ENCODE peak calls at places on chromosome 9, in nine cellular contexts. D, C, B, V, P, Z, R, E and Q are unnamed samples.
A peak's percentile ranks its signal among the peaks of the same experiment; 100 is the strongest.

GRCh38 chr9:127754099-127754760 is 19.1 kb upstream of the TOR2A start:
- DNase-seq in D (no peak), C (no peak), B (no peak), V (peak; percentile 82), P (peak; percentile 90), Z (no peak), R (peak; percentile 95), E (no peak), Q (no peak)

GRCh38 chr9:119071636-119072035 is 297.6 kb downstream of the BRINP1 start:
- DNase-seq in D (no peak), C (no peak), B (no peak), V (no peak), P (no peak), Z (no peak), R (no peak), E (no peak), Q (no peak)

GRCh38 chr9:37421914-37422288 is 595 bp upstream of the GRHPR start:
- DNase-seq in D (no peak), C (no peak), B (no peak), V (no peak), P (no peak), Z (no peak), R (no peak), E (no peak), Q (no peak)

GRCh38 chr9:116318463-116319271 is 165.1 kb downstream of the PAPPA start:
- DNase-seq in D (peak; percentile 84), C (no peak), B (no peak), V (no peak), P (peak; percentile 81), Z (no peak), R (no peak), E (no peak), Q (no peak)

GRCh38 chr9:98381311-98382103 is 126.1 kb upstream of the TBC1D2 start:
- DNase-seq in D (no peak), C (no peak), B (no peak), V (no peak), P (no peak), Z (no peak), R (no peak), E (no peak), Q (peak; percentile 9)

GRCh38 chr9:120902824-120903608 is 23.6 kb downstream of the TRAF1 start:
- DNase-seq in D (no peak), C (no peak), B (no peak), V (no peak), P (no peak), Z (no peak), R (no peak), E (no peak), Q (no peak)

GRCh38 chr9:21402387-21403247 is 6.3 kb upstream of the IFNA8 start:
- DNase-seq in D (no peak), C (no peak), B (no peak), V (peak; percentile 33), P (peak; percentile 89), Z (no peak), R (peak; percentile 21), E (no peak), Q (no peak)

GRCh38 chr9:114059047-114059803 is 18.9 kb downstream of the AMBP start:
- DNase-seq in D (peak; percentile 61), C (peak; percentile 43), B (peak; percentile 55), V (no peak), P (peak; percentile 39), Z (no peak), R (no peak), E (no peak), Q (no peak)

GRCh38 chr9:6068983-6069382 is 53.6 kb upstream of the RANBP6 start:
- DNase-seq in D (no peak), C (no peak), B (no peak), V (no peak), P (no peak), Z (no peak), R (no peak), E (no peak), Q (no peak)

GRCh38 chr9:117412841-117413240 is 2.0 kb downstream of the ASTN2 start:
- DNase-seq in D (no peak), C (no peak), B (no peak), V (no peak), P (peak; percentile 60), Z (no peak), R (peak; percentile 48), E (no peak), Q (no peak)

GRCh38 chr9:117414220-117414905 is 494 bp downstream of the ASTN2 start:
- DNase-seq in D (no peak), C (peak; percentile 27), B (no peak), V (no peak), P (peak; percentile 84), Z (no peak), R (peak; percentile 80), E (peak; percentile 18), Q (no peak)

GRCh38 chr9:117414906-117415583 is at the start of gene ASTN2:
- DNase-seq in D (no peak), C (peak; percentile 18), B (no peak), V (no peak), P (peak; percentile 80), Z (no peak), R (peak; percentile 91), E (no peak), Q (no peak)

GRCh38 chr9:117412006-117412715 is 2.7 kb downstream of the ASTN2 start:
- DNase-seq in D (no peak), C (no peak), B (no peak), V (no peak), P (peak; percentile 71), Z (no peak), R (peak; percentile 55), E (no peak), Q (no peak)

GRCh38 chr9:117413346-117414219 is 1.3 kb downstream of the ASTN2 start:
- DNase-seq in D (no peak), C (no peak), B (no peak), V (no peak), P (peak; percentile 87), Z (no peak), R (peak; percentile 82), E (peak; percentile 1), Q (no peak)
- H3K4me3 ChIP-seq in D (peak overlapping the region; percentile 58), C (peak overlapping the region; percentile 10), B (peak overlapping the region; percentile 58), V (peak overlapping the region; percentile 47), P (peak overlapping the region; percentile 81), Z (no peak overlapping the region), R (peak overlapping the region; percentile 48), E (no peak overlapping the region), Q (no peak overlapping the region)

DNA sequence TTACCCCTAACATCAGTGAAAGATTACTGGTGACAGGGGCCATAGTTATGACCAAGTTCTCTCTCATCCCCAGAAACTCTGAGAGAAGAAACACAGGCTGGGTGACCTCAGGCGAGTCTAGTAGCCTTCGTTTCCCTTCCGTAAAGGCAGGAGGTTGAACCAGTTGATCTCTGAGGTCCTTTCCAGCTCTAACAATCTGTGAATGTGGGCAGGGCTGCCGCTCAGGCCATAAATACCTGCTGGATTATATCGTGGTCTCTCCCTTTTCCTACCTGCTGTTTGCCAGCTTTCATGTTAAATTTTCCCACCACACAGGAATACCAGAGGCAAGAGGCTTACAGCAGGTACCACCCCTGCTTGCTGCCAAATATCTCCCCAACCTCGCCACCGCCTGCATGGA is 357.5 kb downstream of the SH3GL2 start:
- DNase-seq in D (no peak), C (no peak), B (no peak), V (no peak), P (peak; percentile 46), Z (no peak), R (no peak), E (no peak), Q (no peak)
- TF ChIP-seq CTCF in D (no peak), C (no peak), B (no peak), V (no peak), P (no peak), Z (no peak), R (no peak), E (no peak), Q (no peak)

GRCh38 chr9:80492221-80492620 is 920.5 kb downstream of the TLE4 start:
- DNase-seq in D (no peak), C (peak; percentile 74), B (no peak), V (no peak), P (no peak), Z (no peak), R (no peak), E (no peak), Q (no peak)
- H3K9me3 ChIP-seq in D (no peaks in the 10 kb centered on the region), C (no peaks in the 10 kb centered on the region), B (no peaks in the 10 kb centered on the region), V (no peaks in the 10 kb centered on the region), P (no peaks in the 10 kb centered on the region), Z (peaks cover 9% of the 10 kb centered on the region), R (no peaks in the 10 kb centered on the region), E (no peaks in the 10 kb centered on the region), Q (no peaks in the 10 kb centered on the region)

GRCh38 chr9:126617740-126618133 is 4.0 kb downstream of the LMX1B start:
- DNase-seq in D (no peak), C (no peak), B (no peak), V (no peak), P (peak; percentile 66), Z (no peak), R (peak; percentile 54), E (no peak), Q (peak; percentile 3)

GRCh38 chr9:126616521-126616976 is 2.8 kb downstream of the LMX1B start:
- DNase-seq in D (no peak), C (no peak), B (no peak), V (no peak), P (no peak), Z (no peak), R (peak; percentile 34), E (peak; percentile 52), Q (peak; percentile 44)

GRCh38 chr9:126615791-126616447 is 2.2 kb downstream of the LMX1B start:
- DNase-seq in D (no peak), C (no peak), B (no peak), V (no peak), P (peak; percentile 78), Z (no peak), R (peak; percentile 36), E (peak; percentile 69), Q (peak; percentile 40)

GRCh38 chr9:126618200-126618589 is 4.5 kb downstream of the LMX1B start:
- DNase-seq in D (no peak), C (no peak), B (no peak), V (no peak), P (no peak), Z (no peak), R (peak; percentile 20), E (peak; percentile 55), Q (peak; percentile 4)

DNA sequence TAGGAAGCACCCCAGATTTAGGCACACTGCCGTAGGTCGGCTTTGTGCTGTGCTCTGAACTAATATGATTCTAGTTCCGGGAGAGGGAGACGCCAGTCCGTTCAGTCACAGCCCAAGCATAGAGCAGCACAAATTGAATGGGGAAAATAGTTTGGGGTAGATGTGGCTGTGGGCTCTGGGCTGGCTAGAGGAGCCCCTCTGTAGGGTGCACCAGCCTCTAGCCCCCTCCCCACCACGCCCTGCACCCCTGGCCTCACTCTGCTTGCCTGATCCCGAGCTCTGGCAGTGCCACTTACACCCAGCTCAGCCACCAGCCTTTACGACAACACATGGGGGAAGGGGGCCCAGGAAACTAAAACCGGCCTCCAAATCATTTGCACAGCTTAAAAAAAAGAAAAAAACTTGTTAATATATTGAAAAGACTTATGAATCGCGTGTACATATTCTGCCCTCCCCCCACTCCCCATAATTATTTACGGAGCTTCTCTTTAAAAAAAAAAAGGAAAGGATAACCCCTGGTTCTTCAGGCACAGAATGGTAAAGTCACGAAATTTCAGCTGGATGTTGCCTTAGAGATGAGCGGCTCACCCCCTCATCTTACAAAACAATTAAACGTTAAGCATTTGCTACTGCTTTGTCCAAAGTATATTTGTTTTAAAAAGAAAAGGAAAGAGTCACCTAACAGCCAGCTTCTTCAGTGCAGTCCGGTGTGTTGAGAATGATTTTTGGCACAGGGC is 3.4 kb downstream of the LMX1B start:
- DNase-seq in D (no peak), C (no peak), B (no peak), V (no peak), P (no peak), Z (no peak), R (peak; percentile 22), E (peak; percentile 41), Q (peak; percentile 31)
- H3K4me3 ChIP-seq in D (no peak overlapping the region), C (no peak overlapping the region), B (no peak overlapping the region), V (no peak overlapping the region), P (peak overlapping the region; percentile 85), Z (no peak overlapping the region), R (no peak overlapping the region), E (peak overlapping the region; percentile 66), Q (no peak overlapping the region)